ENCODE peak calls at places on chromosomes 7 and 10, in eight cellular contexts. I is astrocyte, T is AG09309, C is kidney epithelial cell, F is prostate gland, P is suprapubic skin, E is NB4, M is GM23338. G is an unnamed sample.

GRCh38 chr10:100740476-100741341 is 4.7 kb upstream of the PAX2 start:
- DNase-seq in F (no peak), M (peak), C (no peak), E (no peak), P (no peak), T (no peak), I (no peak), G (no peak)

GRCh38 chr7:69790915-69791473 is 192.7 kb downstream of the AUTS2 start:
- DNase-seq in E (no peak), T (no peak), I (no peak), M (no peak), F (no peak), C (no peak), P (no peak), G (no peak)

GRCh38 chr10:101682172-101682825 is 12.7 kb downstream of the FBXW4 start:
- DNase-seq in E (peak), F (no peak), T (no peak), P (no peak), M (no peak), I (no peak), C (no peak), G (no peak)

GRCh38 chr7:506921-507622 is 12.6 kb downstream of the PDGFA start:
- DNase-seq in M (no peak), F (no peak), T (no peak), C (no peak), I (no peak), E (no peak), P (no peak), G (no peak)

GRCh38 chr7:19177269-19177668 is 32.0 kb upstream of the FERD3L start:
- DNase-seq in E (peak), M (no peak), P (no peak), T (no peak), F (no peak), C (no peak), I (no peak), G (no peak)

GRCh38 chr10:129966370-129966769 is 2.3 kb upstream of the EBF3 start:
- DNase-seq in C (no peak), T (no peak), F (no peak), M (no peak), I (no peak), P (no peak), E (no peak), G (no peak)

GRCh38 chr10:67520924-67521520 is 175.0 kb downstream of the CTNNA3 start:
- DNase-seq in I (peak), F (peak), M (peak), T (peak), C (peak), P (no peak), E (peak), G (peak)

GRCh38 chr7:132607656-132608055 is 31.4 kb upstream of the PLXNA4 start:
- DNase-seq in F (no peak), E (no peak), P (no peak), I (no peak), T (no peak), C (no peak), M (no peak), G (no peak)

GRCh38 chr10:8054243-8054497 is 318 bp upstream of the GATA3 start:
- DNase-seq in E (no peak), M (no peak), T (no peak), I (peak), C (no peak), F (peak), P (no peak), G (no peak)

GRCh38 chr7:26648429-26649015 is 215.9 kb downstream of the SKAP2 start:
- DNase-seq in F (no peak), P (no peak), T (peak), I (peak), E (no peak), C (no peak), M (no peak), G (no peak)

GRCh38 chr7:106057962-106058901 is 53.9 kb downstream of the SYPL1 start:
- DNase-seq in F (peak), P (peak), C (no peak), M (no peak), E (no peak), T (no peak), I (no peak), G (peak)

GRCh38 chr7:12716134-12716667 is 28.8 kb downstream of the ARL4A start:
- DNase-seq in F (no peak), T (no peak), I (no peak), C (no peak), E (no peak), M (no peak), P (no peak), G (no peak)

GRCh38 chr7:72785166-72785955 is 42.6 kb downstream of the TYW1B start:
- DNase-seq in P (no peak), M (no peak), T (peak), I (peak), F (no peak), C (peak), E (no peak), G (no peak)

GRCh38 chr7:521221-522070 is 1.8 kb upstream of the PDGFA start:
- DNase-seq in I (no peak), T (no peak), E (no peak), M (no peak), C (no peak), F (peak), P (no peak), G (peak)

GRCh38 chr10:1626410-1626809 is 110.9 kb downstream of the ADARB2 start:
- DNase-seq in E (no peak), M (no peak), P (no peak), C (no peak), F (no peak), I (no peak), T (no peak), G (no peak)

GRCh38 chr7:101441890-101442289 is 79.2 kb downstream of the COL26A1 start:
- DNase-seq in C (no peak), M (no peak), I (no peak), P (no peak), E (no peak), T (no peak), F (no peak), G (no peak)

GRCh38 chr7:106563466-106564150 is 97.3 kb downstream of the CCDC71L start:
- DNase-seq in E (no peak), C (no peak), T (no peak), I (no peak), P (no peak), M (no peak), F (no peak), G (no peak)

GRCh38 chr7:157523371-157523765 is 186.6 kb downstream of the DNAJB6 start:
- DNase-seq in T (no peak), I (no peak), P (no peak), C (no peak), E (no peak), M (no peak), F (no peak), G (no peak)

GRCh38 chr7:97555845-97556431 is 175.9 kb upstream of the TAC1 start:
- DNase-seq in P (no peak), F (no peak), M (peak), C (no peak), T (no peak), I (no peak), E (no peak), G (no peak)

GRCh38 chr7:27182861-27183681 is 2.0 kb downstream of the HOXA11 start:
- DNase-seq in P (peak), E (peak), C (no peak), T (no peak), I (no peak), F (no peak), M (peak), G (no peak)

GRCh38 chr7:37671871-37672270 is 11.7 kb upstream of the GPR141 start:
- DNase-seq in F (no peak), I (no peak), T (no peak), P (no peak), M (no peak), E (peak), C (no peak), G (no peak)

GRCh38 chr10:63628526-63629362 is 107.5 kb downstream of the REEP3 start:
- DNase-seq in T (no peak), M (peak), E (peak), F (peak), C (no peak), P (no peak), I (peak), G (peak)

GRCh38 chr7:75642810-75643486 is 95.8 kb downstream of the HIP1 start:
- DNase-seq in P (no peak), E (peak), T (no peak), C (no peak), F (peak), M (peak), I (peak), G (peak)

GRCh38 chr7:130926021-130926691 is 192.1 kb upstream of the KLF14 start:
- DNase-seq in E (peak), T (no peak), P (no peak), C (no peak), I (no peak), F (no peak), M (no peak), G (no peak)

GRCh38 chr7:4606776-4607175 is 75.3 kb upstream of the FOXK1 start:
- DNase-seq in F (no peak), E (no peak), P (peak), C (no peak), T (no peak), M (no peak), I (peak), G (no peak)

GRCh38 chr7:88429382-88429781 is 122.7 kb upstream of the STEAP4 start:
- DNase-seq in M (no peak), T (no peak), F (no peak), C (no peak), I (no peak), P (no peak), E (no peak), G (no peak)

GRCh38 chr10:88037623-88038022 is 174.2 kb downstream of the PTEN start:
- DNase-seq in M (no peak), I (no peak), F (no peak), T (no peak), P (no peak), C (no peak), E (no peak), G (no peak)

GRCh38 chr7:146956853-146957252 is 840.3 kb downstream of the CNTNAP2 start:
- DNase-seq in F (no peak), C (no peak), T (no peak), E (no peak), M (no peak), I (no peak), P (no peak), G (no peak)

GRCh38 chr10:60944159-60944909 is at the start of gene RHOBTB1:
- DNase-seq in E (no peak), T (no peak), P (peak), I (peak), C (peak), F (peak), M (peak), G (peak)

GRCh38 chr10:52027055-52027454 is 287.0 kb upstream of the DKK1 start:
- DNase-seq in F (no peak), T (no peak), I (no peak), E (no peak), P (no peak), M (no peak), C (no peak), G (no peak)

GRCh38 chr7:138918176-138918575 is 63.0 kb downstream of the KIAA1549 start:
- DNase-seq in T (no peak), P (no peak), F (no peak), E (no peak), C (no peak), I (no peak), M (no peak), G (no peak)

GRCh38 chr10:61285749-61286148 is 167.4 kb downstream of the TMEM26 start:
- DNase-seq in T (no peak), F (no peak), I (peak), C (no peak), P (no peak), E (no peak), M (no peak), G (no peak)

GRCh38 chr7:102830206-102830605 is 81.4 kb downstream of the FAM185A start:
- DNase-seq in E (no peak), P (no peak), I (no peak), F (no peak), C (no peak), M (no peak), T (no peak), G (no peak)

GRCh38 chr7:102828291-102828690 is 79.5 kb downstream of the FAM185A start:
- DNase-seq in I (no peak), P (no peak), C (no peak), T (no peak), M (no peak), F (no peak), E (no peak), G (no peak)

GRCh38 chr7:102833343-102833742 is 79.5 kb upstream of the LRRC17 start:
- DNase-seq in T (no peak), I (no peak), F (no peak), C (no peak), P (no peak), E (no peak), M (no peak), G (no peak)

GRCh38 chr7:102832694-102833093 is 80.1 kb upstream of the LRRC17 start:
- DNase-seq in M (no peak), E (no peak), T (no peak), P (no peak), I (no peak), F (no peak), C (no peak), G (no peak)

DNA sequence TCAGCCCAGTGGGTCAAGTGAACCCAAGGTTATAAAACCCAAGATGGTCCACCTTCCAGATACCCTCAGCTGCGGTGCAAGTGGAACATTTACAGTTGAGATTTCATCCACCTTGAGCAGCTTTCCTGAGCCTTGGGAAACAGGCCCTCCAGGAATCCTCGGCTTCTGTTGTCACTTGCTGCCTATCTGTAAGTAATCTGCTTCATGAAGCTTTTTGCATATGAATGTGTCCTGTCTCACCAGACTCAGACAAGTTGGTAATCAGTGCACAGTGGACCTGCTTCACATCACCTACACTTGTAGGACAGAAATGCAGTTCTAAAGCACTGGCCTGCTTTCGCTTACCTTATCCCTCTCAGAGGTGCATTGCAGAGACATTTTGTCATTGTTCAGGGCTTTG is 80.3 kb downstream of the FAM185A start:
- DNase-seq in F (no peak), E (no peak), M (no peak), T (no peak), C (no peak), I (no peak), P (no peak), G (no peak)
- H3K4me3 ChIP-seq in F (no peak), E (no peak), M (no peak), T (no peak), C (no peak), I (no peak), P (no peak), G (no peak)

GRCh38 chr10:28269842-28270456 is 32.9 kb downstream of the MPP7 start:
- DNase-seq in P (no peak), C (no peak), I (no peak), F (no peak), E (no peak), T (no peak), M (no peak), G (no peak)
- TF ChIP-seq CTCF in P (no peak), C (no peak), I (no peak), F (no peak), E (no peak), T (no peak), M (no peak), G (no peak)

GRCh38 chr10:14485986-14486385 is 155.3 kb upstream of the FRMD4A start:
- DNase-seq in I (no peak), F (no peak), P (no peak), E (no peak), M (no peak), T (no peak), C (no peak), G (no peak)

GRCh38 chr10:14483417-14483816 is 152.7 kb upstream of the FRMD4A start:
- DNase-seq in P (no peak), T (no peak), I (no peak), C (no peak), M (no peak), F (no peak), E (no peak), G (no peak)

GRCh38 chr10:14487511-14487909 is 156.8 kb upstream of the FRMD4A start:
- DNase-seq in T (no peak), C (no peak), I (peak), M (no peak), P (no peak), F (no peak), E (no peak), G (no peak)

GRCh38 chr10:14489522-14490177 is 158.9 kb upstream of the FRMD4A start:
- DNase-seq in T (no peak), F (no peak), P (no peak), M (no peak), C (no peak), I (no peak), E (no peak), G (no peak)

GRCh38 chr10:14486777-14487510 is 156.2 kb upstream of the FRMD4A start:
- DNase-seq in C (no peak), T (no peak), F (no peak), P (no peak), I (peak), E (no peak), M (peak), G (no peak)
- H3K4me3 ChIP-seq in C (no peak), T (no peak), F (no peak), P (no peak), I (no peak), E (no peak), M (no peak), G (no peak)

DNA sequence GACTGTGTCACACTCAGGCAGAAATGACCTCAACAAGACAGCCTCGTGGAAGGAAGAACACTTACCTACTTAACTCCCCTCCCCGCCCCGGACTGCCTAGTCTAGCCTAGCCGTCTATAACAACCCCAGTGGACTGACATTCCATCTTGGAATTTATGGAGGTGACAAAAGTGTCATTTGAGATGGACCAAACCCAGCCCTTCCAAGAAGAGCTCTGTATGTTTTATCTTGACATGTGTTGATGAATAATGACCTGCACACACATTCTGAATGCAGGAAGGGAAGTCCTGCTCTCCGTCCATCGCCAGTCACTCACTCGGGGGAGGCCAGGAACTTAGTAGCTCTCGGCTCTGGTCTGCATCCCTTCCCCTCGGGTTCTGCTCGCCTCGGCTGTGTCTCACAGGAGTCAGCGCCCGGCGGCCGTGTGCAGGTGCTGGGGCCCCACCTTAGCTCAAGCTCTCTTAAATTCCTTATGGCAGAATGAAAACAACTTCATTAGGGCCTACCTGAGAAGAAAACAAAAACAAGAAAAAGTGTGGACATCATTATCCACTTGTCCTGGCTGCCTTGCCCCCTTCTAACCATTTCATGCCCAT is 140.9 kb upstream of the NPS start:
- DNase-seq in F (no peak), M (no peak), C (no peak), T (no peak), I (no peak), E (no peak), P (no peak), G (no peak)
- TF ChIP-seq CTCF in F (no peak), M (no peak), C (no peak), T (no peak), I (no peak), E (no peak), P (no peak), G (no peak)